ENCODE peak calls at places on chromosome 10, in five cellular contexts. Z, V, C, W and X are unnamed samples.

GRCh38 chr10:119306964-119307363 is 99.6 kb downstream of the GRK5 start:
- DNase-seq in W (no peak), Z (no peak), V (peak), C (peak), X (no peak)

GRCh38 chr10:15201589-15202300 is 33.3 kb upstream of the NMT2 start:
- DNase-seq in V (peak), C (peak), W (peak), Z (no peak), X (no peak)

GRCh38 chr10:123470570-123470969 is 195.6 kb upstream of the GPR26 start:
- DNase-seq in Z (no peak), C (no peak), W (no peak), V (no peak), X (peak)

GRCh38 chr10:86733260-86733671 is 23.2 kb upstream of the BMPR1A start:
- DNase-seq in V (peak), C (no peak), W (no peak), Z (no peak), X (no peak)

GRCh38 chr10:84263716-84264115 is 18.9 kb downstream of the RGR start:
- DNase-seq in V (no peak), C (no peak), W (no peak), Z (no peak), X (no peak)

GRCh38 chr10:18226336-18226735 is 86.1 kb downstream of the CACNB2 start:
- DNase-seq in Z (no peak), W (no peak), V (no peak), C (no peak), X (no peak)

GRCh38 chr10:80924063-80924952 is 386.6 kb downstream of the SH2D4B start:
- DNase-seq in Z (peak), W (peak), V (peak), C (peak), X (peak)

GRCh38 chr10:13993169-13993568 is 337.6 kb downstream of the FRMD4A start:
- DNase-seq in W (no peak), C (peak), V (peak), Z (no peak), X (no peak)

GRCh38 chr10:21318768-21319167 is 206.7 kb downstream of the SKIDA1 start:
- DNase-seq in Z (no peak), W (no peak), C (no peak), V (peak), X (no peak)

GRCh38 chr10:124703372-124703771 is 40.8 kb downstream of the FAM53B start:
- DNase-seq in W (no peak), Z (no peak), V (no peak), C (no peak), X (no peak)

GRCh38 chr10:124705021-124705740 is 39.0 kb downstream of the FAM53B start:
- DNase-seq in W (no peak), Z (no peak), C (no peak), V (no peak), X (no peak)

GRCh38 chr10:124701881-124702656 is 42.1 kb downstream of the FAM53B start:
- DNase-seq in Z (no peak), C (peak), V (no peak), W (no peak), X (no peak)

GRCh38 chr10:124704428-124704805 is 39.8 kb downstream of the FAM53B start:
- DNase-seq in W (no peak), Z (no peak), V (no peak), C (no peak), X (no peak)

DNA sequence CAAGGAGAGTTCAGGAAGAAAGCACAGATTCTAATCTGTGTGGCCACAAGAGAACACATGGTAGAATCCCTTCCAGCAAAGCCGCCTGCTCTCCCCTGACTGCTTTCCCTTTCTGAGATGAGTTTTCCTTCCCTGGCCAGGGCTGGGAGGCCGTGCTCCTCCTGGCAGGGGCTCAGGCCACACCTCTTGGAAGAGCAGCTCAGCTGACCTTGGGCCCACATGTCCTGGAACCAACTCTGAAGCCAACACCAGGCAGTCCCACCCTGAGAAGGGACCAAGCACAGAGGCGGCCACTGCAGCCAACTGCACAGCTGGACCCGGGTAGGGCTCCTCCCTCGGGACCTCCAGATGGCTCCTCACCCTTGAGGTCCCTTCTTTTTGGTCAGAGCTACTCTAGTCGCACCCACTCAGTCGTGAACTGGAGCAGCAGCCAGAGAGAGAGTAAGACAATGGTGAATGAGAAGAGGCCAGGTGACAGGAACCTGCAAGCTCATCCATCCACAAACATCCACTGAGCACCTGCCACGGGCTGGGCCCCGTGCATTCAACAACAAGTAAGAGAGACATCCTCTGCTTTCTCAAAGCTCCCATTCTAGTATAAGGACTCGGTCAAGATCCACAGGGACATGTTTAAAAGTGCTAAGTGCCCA is 40.3 kb downstream of the FAM53B start:
- DNase-seq in V (no peak), W (no peak), C (no peak), Z (no peak), X (no peak)
- H3K4me3 ChIP-seq in V (no peak), W (no peak), C (no peak), Z (no peak), X (no peak)

GRCh38 chr10:52440612-52441285 is 126.7 kb downstream of the DKK1 start:
- DNase-seq in Z (no peak), C (no peak), W (no peak), V (no peak), X (peak)

GRCh38 chr10:52434734-52435133 is 120.7 kb downstream of the DKK1 start:
- DNase-seq in V (no peak), Z (no peak), C (no peak), W (no peak), X (no peak)

GRCh38 chr10:52438119-52438518 is 124.0 kb downstream of the DKK1 start:
- DNase-seq in V (no peak), C (no peak), Z (no peak), W (no peak), X (no peak)

GRCh38 chr10:52437205-52437646 is 123.1 kb downstream of the DKK1 start:
- DNase-seq in W (no peak), V (no peak), C (no peak), Z (no peak), X (no peak)

DNA sequence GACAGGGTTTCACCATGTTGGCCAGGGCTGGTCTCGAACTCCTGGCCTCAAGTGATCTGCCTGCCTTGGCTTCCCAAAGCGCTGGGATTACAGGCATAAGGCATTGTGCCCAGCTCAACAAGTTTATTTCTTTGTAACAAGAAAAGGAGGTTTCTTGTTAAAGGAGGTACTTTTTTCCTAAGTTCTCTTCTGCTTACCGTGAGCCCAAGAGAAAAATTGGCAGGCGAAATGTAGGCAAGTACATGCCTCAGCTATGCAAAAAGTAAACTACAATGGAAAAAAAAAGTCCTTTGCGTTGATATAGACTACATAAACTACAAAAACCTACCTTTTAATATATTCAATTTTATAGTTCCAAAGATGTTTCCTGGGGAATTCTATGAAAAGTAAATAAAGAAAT is 122.6 kb downstream of the DKK1 start:
- DNase-seq in C (peak), Z (no peak), V (peak), W (no peak), X (no peak)
- H3K9ac ChIP-seq in C (no peak), Z (no peak), V (no peak), W (no peak), X (no peak)

GRCh38 chr10:96272986-96273280 is 1.6 kb upstream of the BLNK start:
- DNase-seq in C (no peak), Z (no peak), W (no peak), V (no peak), X (no peak)

GRCh38 chr10:96269438-96270300 is 1.7 kb downstream of the BLNK start:
- DNase-seq in W (no peak), V (no peak), Z (no peak), C (no peak), X (no peak)

GRCh38 chr10:96272256-96272985 is 1.1 kb upstream of the BLNK start:
- DNase-seq in C (no peak), W (no peak), V (no peak), Z (no peak), X (no peak)

GRCh38 chr10:96270564-96270963 is 805 bp downstream of the BLNK start:
- DNase-seq in W (no peak), C (no peak), Z (no peak), V (no peak), X (no peak)

GRCh38 chr10:96271017-96271815 is at the start of gene BLNK:
- DNase-seq in V (peak), Z (no peak), W (no peak), C (no peak), X (no peak)
- H3K4me3 ChIP-seq in V (no peak), Z (no peak), W (no peak), C (no peak), X (no peak)

GRCh38 chr10:5643356-5643755 is 23.0 kb downstream of the ASB13 start:
- DNase-seq in C (no peak), W (no peak), Z (no peak), V (peak), X (no peak)
- H3K9ac ChIP-seq in C (no peak), W (no peak), Z (no peak), V (peak), X (no peak)

DNA sequence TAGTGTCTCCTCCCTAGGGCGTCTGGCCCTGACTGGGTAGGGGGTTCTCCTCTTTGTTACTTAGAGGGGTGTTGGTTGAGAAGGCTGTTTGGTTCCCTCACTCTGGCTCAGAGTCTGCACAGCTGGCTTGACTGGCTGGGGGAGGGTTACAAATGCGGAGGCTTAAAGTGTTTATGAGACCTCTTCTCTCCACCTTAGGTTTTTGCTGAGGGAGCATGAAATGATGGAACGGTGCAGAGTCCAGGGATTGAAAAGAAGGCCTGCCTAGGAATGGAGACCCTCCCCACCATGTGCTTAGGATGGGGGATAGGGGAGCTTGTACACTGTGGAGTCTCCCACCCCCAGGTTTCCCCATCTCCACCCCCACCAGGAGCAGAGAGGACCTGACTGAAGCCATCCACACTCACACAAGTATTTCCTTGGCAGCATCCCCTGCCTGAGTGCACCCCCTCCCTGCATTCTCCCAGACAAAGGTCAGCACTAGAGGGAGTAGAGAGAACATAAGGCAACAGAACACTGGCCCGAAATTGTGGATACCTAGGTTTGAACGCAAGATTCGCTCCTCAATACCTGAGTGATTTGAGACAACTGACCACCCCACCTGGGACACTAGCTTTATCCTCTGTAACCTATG is 1.7 kb upstream of the LDB1 start:
- DNase-seq in C (no peak), V (peak), W (no peak), Z (no peak), X (peak)
- H3K4me3 ChIP-seq in C (no peak), V (peak), W (no peak), Z (peak), X (peak)

GRCh38 chr10:73886625-73887024 is 12.3 kb upstream of the CAMK2G start:
- DNase-seq in V (peak), Z (no peak), W (no peak), C (no peak), X (no peak)

GRCh38 chr10:73886085-73886529 is 11.8 kb upstream of the CAMK2G start:
- DNase-seq in Z (peak), W (no peak), C (peak), V (peak), X (peak)

GRCh38 chr10:73888514-73888913 is 14.2 kb upstream of the CAMK2G start:
- DNase-seq in C (no peak), V (peak), W (no peak), Z (no peak), X (no peak)

GRCh38 chr10:73889014-73889413 is 14.7 kb upstream of the CAMK2G start:
- DNase-seq in Z (no peak), V (peak), W (peak), C (peak), X (no peak)

DNA sequence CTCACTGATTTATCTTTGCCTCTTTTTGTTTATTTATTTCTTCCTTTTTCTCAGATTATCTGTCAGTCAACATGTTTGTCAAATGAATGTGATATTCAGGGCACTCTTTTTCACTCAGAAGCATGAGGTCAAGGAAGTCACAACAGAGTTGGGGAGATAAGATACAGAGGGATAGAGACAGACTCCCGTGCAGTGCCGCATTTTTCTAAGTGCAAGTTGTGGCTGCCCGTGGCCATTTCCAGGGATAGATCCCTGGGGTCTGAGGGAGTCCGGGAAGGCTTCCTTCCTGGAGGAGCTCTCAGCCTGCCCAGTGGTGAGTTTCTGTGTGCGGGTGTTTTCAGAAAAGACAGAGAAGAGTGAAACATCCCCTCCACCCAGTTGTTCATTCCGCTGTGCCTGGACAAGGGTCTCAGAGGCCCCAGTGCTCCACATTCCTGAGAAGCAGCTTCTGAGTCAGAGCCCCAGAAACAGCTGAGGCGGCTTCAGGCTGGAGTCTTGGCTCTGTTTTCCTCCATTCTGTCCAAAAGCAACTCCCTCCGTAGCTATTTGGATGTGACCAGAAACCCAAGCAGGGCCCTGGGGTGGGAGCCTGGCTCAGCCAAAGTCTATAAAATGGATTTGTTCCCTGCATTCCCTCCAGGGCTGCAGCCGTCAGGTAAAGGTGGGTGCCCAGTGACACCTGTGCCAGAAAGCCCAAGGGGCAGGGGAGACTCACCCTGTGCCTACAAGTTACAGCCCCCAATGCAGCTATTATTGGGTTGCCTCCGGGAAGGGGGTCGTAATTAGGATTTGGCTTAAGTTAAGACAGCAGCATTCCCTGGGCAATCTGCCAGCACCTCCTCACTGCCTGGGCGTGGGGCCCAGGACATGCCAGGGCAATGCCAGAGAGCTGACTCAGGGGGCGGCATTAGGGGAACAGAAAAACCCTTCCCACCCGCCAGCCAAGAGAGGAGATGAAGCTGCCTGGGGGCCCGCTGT is 13.0 kb upstream of the CAMK2G start:
- DNase-seq in Z (no peak), C (peak), W (peak), V (peak), X (no peak)
- H3K9ac ChIP-seq in Z (no peak), C (peak), W (peak), V (peak), X (no peak)

DNA sequence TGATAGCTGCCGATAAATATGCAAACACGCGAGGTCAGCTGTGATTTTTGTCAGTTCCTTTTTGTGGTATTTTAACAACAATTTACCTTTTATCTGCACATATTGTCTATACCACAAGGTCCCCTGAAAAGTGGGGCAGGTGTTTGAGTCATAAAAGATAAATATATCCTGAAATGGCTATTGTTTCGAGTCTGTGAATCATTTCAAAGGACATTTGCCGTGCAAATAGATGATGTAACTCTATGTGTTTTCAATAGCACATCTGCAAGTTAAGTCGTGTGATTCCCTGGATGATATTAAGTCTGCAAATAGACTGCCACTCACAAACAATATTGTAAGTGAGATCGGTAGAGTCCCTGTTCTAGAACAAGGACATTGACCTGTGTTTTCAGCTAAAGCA is 193.0 kb upstream of the PITRM1 start:
- DNase-seq in V (no peak), Z (no peak), C (no peak), W (no peak), X (no peak)
- H3K4me3 ChIP-seq in V (no peak), Z (no peak), C (no peak), W (no peak), X (no peak)

GRCh38 chr10:30184397-30185033 is 125.1 kb upstream of the JCAD start:
- DNase-seq in C (no peak), W (no peak), Z (no peak), V (peak), X (no peak)

GRCh38 chr10:30178565-30178964 is 119.2 kb upstream of the JCAD start:
- DNase-seq in W (no peak), V (peak), Z (peak), C (peak), X (no peak)

GRCh38 chr10:30183076-30183402 is 123.7 kb upstream of the JCAD start:
- DNase-seq in V (no peak), Z (no peak), W (no peak), C (no peak), X (no peak)

GRCh38 chr10:30185916-30186315 is 126.5 kb upstream of the JCAD start:
- DNase-seq in Z (no peak), C (peak), V (peak), W (no peak), X (no peak)

GRCh38 chr10:30182191-30183075 is 123.0 kb upstream of the JCAD start:
- DNase-seq in C (peak), W (no peak), Z (no peak), V (peak), X (no peak)
- H3K9ac ChIP-seq in C (no peak), W (peak), Z (no peak), V (peak), X (no peak)